ENCODE peak calls at places on chromosomes 2 and 18, in six cellular contexts. L is esophagus squamous epithelium, R is upper lobe of right lung, C is GM12878, Z is skeletal muscle cell, I is heart left ventricle. U is an unnamed sample.

GRCh38 chr2:188439986-188440385 is 148.3 kb downstream of the GULP1 start:
- DNase-seq in I (no peak), C (no peak), Z (no peak), R (no peak), L (no peak), U (no peak)

GRCh38 chr2:238560234-238560633 is 133.5 kb downstream of the ASB1 start:
- DNase-seq in L (no peak), Z (no peak), I (no peak), R (no peak), C (no peak), U (no peak)

GRCh38 chr2:66236067-66236705 is 198.7 kb upstream of the MEIS1 start:
- DNase-seq in L (no peak), C (no peak), I (peak), R (no peak), Z (no peak), U (no peak)

GRCh38 chr2:192029089-192029488 is 165.6 kb downstream of the TMEFF2 start:
- DNase-seq in C (no peak), R (no peak), Z (no peak), L (no peak), I (no peak), U (peak)

GRCh38 chr2:224957540-224958465 is 84.5 kb downstream of the DOCK10 start:
- DNase-seq in R (no peak), Z (no peak), L (no peak), I (no peak), C (peak), U (no peak)

GRCh38 chr2:240412211-240412830 is 23.1 kb upstream of the GPC1 start:
- DNase-seq in L (no peak), C (no peak), Z (no peak), I (peak), R (peak), U (no peak)

GRCh38 chr2:223537100-223537499 is 65.1 kb downstream of the SCG2 start:
- DNase-seq in L (no peak), I (no peak), Z (no peak), R (no peak), C (no peak), U (no peak)

GRCh38 chr2:55017880-55018279 is 32.4 kb downstream of the RTN4 start:
- DNase-seq in L (no peak), C (no peak), R (no peak), Z (no peak), I (no peak), U (no peak)

GRCh38 chr2:3940661-3941060 is 237.3 kb downstream of the DCDC2C start:
- DNase-seq in Z (no peak), L (no peak), I (no peak), C (no peak), R (no peak), U (no peak)
- H3K4me3 ChIP-seq in Z (no peak), L (no peak), I (no peak), C (no peak), R (no peak), U (no peak)

DNA sequence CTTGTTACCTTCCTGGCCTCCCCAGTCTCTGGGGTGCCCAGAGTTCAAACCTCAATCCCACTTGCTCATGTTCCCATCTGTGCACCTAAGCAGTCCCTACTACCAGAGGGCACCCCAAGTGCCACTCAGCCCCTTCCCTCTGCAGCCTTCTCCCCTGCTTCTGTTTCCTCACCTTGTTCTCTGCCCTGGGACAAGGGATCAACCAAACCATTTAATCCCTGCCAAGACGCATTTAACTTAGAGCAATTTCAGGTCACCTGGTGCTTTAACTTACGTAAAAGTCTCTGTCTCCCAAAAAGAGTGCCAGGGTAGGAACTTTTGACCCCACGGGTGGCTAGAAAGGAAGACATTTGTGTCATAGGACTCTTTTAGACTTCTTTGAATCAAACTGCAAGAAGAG is 67.2 kb downstream of the SRD5A2 start:
- DNase-seq in L (no peak), C (no peak), Z (no peak), I (no peak), R (no peak), U (no peak)
- H3K4me3 ChIP-seq in L (no peak), C (no peak), Z (no peak), I (no peak), R (no peak), U (no peak)

GRCh38 chr2:199850718-199851498 is at the start of gene FTCDNL1:
- DNase-seq in R (peak), C (peak), Z (no peak), I (peak), L (no peak), U (peak)

GRCh38 chr2:199851886-199852285 is 894 bp upstream of the FTCDNL1 start:
- DNase-seq in I (no peak), C (no peak), L (no peak), R (no peak), Z (no peak), U (no peak)

GRCh38 chr2:199851499-199851816 is 466 bp upstream of the FTCDNL1 start:
- DNase-seq in C (no peak), L (no peak), R (peak), I (no peak), Z (no peak), U (no peak)

GRCh38 chr2:199850250-199850717 is 708 bp downstream of the FTCDNL1 start:
- DNase-seq in C (no peak), Z (no peak), I (no peak), L (no peak), R (no peak), U (no peak)

DNA sequence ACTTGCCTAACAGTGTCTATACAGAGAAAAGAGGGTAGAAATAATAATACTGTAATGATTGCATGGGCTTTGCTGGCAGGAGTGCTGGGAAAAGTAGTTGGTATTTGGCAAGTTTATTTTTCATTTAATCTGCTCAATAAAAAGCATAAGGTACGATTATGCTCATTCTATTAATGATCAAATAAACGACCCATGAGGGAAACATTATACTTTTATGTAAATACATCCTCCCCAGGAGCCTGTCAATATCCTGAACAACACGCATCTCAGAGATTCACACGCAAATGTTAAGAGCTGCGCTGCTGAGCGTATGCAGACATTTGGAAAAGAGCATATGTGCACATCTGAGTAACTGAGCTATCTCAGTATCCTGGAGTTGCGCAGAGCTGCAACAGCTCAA is 2.7 kb downstream of the FTCDNL1 start:
- DNase-seq in Z (no peak), R (no peak), L (no peak), C (no peak), I (no peak), U (no peak)
- H3K4me3 ChIP-seq in Z (no peak), R (no peak), L (no peak), C (no peak), I (no peak), U (no peak)

GRCh38 chr2:70070557-70071268 is 16.6 kb upstream of the PCBP1 start:
- DNase-seq in R (no peak), Z (peak), I (peak), C (no peak), L (peak), U (peak)
- H3K4me3 ChIP-seq in R (peak), Z (no peak), I (peak), C (no peak), L (no peak), U (no peak)

GRCh38 chr2:44956841-44957240 is 15.3 kb downstream of the SIX3 start:
- DNase-seq in C (no peak), Z (no peak), R (no peak), I (no peak), L (no peak), U (no peak)

GRCh38 chr2:44954902-44955592 is 13.5 kb downstream of the SIX3 start:
- DNase-seq in C (no peak), I (no peak), R (no peak), Z (no peak), L (no peak), U (no peak)

GRCh38 chr2:44954306-44954901 is 12.9 kb downstream of the SIX3 start:
- DNase-seq in L (no peak), R (no peak), C (no peak), Z (no peak), I (no peak), U (no peak)

GRCh38 chr2:44957656-44958327 is 16.3 kb downstream of the SIX3 start:
- DNase-seq in L (no peak), I (no peak), R (no peak), Z (no peak), C (no peak), U (no peak)

DNA sequence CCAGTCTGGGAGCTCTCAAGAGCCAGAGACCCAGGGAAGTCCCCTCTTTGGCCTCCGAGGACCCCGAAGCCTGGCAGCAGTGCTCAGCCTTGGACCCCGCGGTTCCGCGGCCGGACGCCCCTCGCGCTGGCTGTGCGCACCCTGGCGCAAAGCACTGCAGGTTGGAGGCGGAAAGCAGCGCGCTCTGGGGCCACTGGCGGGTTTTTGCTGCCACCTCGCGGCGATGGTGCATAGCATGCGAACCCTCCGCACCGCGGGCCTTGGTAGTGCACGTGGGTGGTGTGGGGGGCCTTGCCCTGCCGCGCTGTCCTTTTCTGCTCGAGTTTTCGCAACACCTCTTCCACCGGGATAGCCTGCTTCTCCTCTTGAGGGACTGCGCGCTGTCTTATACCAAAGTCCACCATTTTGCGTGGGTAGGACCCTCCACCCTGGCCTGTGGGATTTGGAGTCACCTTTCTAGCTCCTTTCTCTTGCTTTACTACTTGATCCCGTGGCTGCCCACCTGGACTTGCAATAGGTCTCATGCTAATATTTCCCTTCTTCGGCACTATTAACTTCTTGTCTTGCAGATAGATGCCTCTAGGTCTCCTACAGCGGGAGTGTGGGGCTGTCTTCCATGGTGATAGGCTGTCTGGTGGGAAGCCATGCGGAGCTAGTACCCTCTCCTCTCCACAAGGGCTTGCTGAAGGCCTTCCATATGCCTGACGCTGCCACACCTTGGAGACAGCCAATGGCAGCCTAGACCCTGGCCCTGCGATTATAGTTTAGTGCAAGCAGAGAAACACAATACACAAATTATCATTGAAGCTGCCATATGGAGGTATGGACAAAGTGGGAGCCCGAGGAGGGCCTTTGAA is 14.3 kb downstream of the SIX3 start:
- DNase-seq in R (peak), L (no peak), Z (no peak), I (peak), C (no peak), U (peak)
- H3K4me3 ChIP-seq in R (no peak), L (no peak), Z (peak), I (peak), C (peak), U (no peak)

GRCh38 chr2:232487385-232488096 is at the start of gene ECEL1:
- DNase-seq in C (no peak), Z (no peak), I (peak), L (no peak), R (peak), U (no peak)
- H3K4me3 ChIP-seq in C (no peak), Z (no peak), I (peak), L (peak), R (no peak), U (no peak)

DNA sequence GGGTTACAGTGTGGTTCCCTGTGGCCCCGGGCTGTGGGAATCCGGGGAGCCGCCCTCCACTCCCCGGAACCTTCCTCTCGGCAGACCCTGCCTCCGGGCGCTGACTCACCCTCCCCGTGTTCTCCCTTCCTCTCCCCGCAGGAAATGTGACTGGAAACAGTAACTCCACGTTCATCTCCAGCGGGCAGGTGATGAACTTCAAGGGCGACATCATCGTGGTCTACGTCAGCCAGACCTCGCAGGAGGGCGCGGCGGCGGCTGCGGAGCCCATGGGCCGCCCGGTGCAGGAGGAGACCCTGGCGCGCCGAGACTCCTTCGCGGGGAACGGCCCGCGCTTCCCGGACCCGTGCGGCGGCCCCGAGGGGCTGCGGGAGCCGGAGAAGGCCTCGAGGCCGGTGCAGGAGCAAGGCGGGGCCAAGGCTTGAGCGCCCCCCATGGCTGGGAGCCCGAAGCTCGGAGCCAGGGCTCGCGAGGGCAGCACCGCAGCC is 59.5 kb downstream of the TNFRSF11A start:
- DNase-seq in C (no peak), R (no peak), Z (no peak), I (no peak), L (no peak), U (no peak)
- H3K4me3 ChIP-seq in C (no peak), R (no peak), Z (peak), I (peak), L (peak), U (no peak)

GRCh38 chr2:26964446-26964845 is 6.0 kb upstream of the MAPRE3 start:
- DNase-seq in L (no peak), C (no peak), I (no peak), R (no peak), Z (no peak), U (no peak)

GRCh38 chr2:26969089-26969844 is 1.2 kb upstream of the MAPRE3 start:
- DNase-seq in Z (no peak), C (no peak), R (no peak), I (no peak), L (no peak), U (no peak)

GRCh38 chr2:26970928-26971627 is 641 bp downstream of the MAPRE3 start:
- DNase-seq in Z (no peak), I (peak), L (no peak), C (no peak), R (no peak), U (no peak)

GRCh38 chr2:26970244-26970927 is at the start of gene MAPRE3:
- DNase-seq in C (no peak), R (peak), I (peak), Z (no peak), L (no peak), U (peak)

DNA sequence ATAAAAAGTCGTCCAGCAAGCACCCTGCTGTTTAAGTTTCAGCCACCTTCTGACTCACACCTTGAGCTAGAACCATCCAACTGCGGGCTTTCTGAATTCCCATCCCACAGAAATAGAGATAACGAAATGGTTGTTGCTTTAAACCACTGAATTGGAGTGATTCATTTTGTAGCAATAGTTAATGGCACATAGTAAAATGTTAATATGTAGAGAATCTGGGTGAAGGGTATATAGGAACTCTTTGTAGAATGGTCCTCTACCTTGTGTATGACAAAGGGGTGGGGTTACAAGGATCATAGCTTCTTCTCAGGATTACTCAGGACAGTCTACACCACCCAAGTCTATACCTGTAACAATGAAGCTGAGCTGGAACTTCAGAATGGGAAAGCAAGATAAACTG is 2.4 kb upstream of the MAPRE3 start:
- DNase-seq in C (no peak), L (no peak), Z (no peak), I (no peak), R (no peak), U (no peak)
- H3K4me3 ChIP-seq in C (no peak), L (no peak), Z (no peak), I (no peak), R (no peak), U (no peak)

GRCh38 chr2:232889876-232890401 is 19.9 kb downstream of the SNORC start:
- DNase-seq in Z (no peak), I (no peak), R (peak), L (no peak), C (no peak), U (no peak)
- H3K4me3 ChIP-seq in Z (no peak), I (no peak), R (no peak), L (no peak), C (no peak), U (no peak)